ENCODE peak calls at places on chromosomes 6 and 20, in seven cellular contexts. One of them, this sample, is unnamed.

GRCh38 chr20:53346266-53346665 is 247.4 kb downstream of the ZNF217 start:
- DNase-seq in left ventricle myocardium inferior: no peak
- DNase-seq in fibroblast of lung: no peak
- DNase-seq in brain microvascular endothelial cell: peak
- DNase-seq in spleen: no peak
- DNase-seq in IMR-90: no peak
- DNase-seq in AG04450: no peak
- DNase-seq in this sample: no peak

GRCh38 chr6:90168693-90169131 is 127.9 kb downstream of the BACH2 start:
- DNase-seq in spleen: no peak
- DNase-seq in left ventricle myocardium inferior: no peak
- DNase-seq in fibroblast of lung: peak
- DNase-seq in IMR-90: peak
- DNase-seq in AG04450: peak
- DNase-seq in brain microvascular endothelial cell: peak
- DNase-seq in this sample: peak

GRCh38 chr20:12824353-12824752 is 184.4 kb upstream of the SPTLC3 start:
- DNase-seq in IMR-90: no peak
- DNase-seq in AG04450: no peak
- DNase-seq in fibroblast of lung: no peak
- DNase-seq in spleen: no peak
- DNase-seq in brain microvascular endothelial cell: no peak
- DNase-seq in left ventricle myocardium inferior: no peak
- DNase-seq in this sample: no peak

GRCh38 chr6:99146716-99147115 is 199.0 kb upstream of the FBXL4 start:
- DNase-seq in left ventricle myocardium inferior: no peak
- DNase-seq in IMR-90: no peak
- DNase-seq in spleen: no peak
- DNase-seq in fibroblast of lung: no peak
- DNase-seq in AG04450: no peak
- DNase-seq in brain microvascular endothelial cell: no peak
- DNase-seq in this sample: no peak

GRCh38 chr6:20085817-20086216 is 126.5 kb downstream of the MBOAT1 start:
- DNase-seq in left ventricle myocardium inferior: no peak
- DNase-seq in fibroblast of lung: no peak
- DNase-seq in AG04450: no peak
- DNase-seq in spleen: no peak
- DNase-seq in brain microvascular endothelial cell: no peak
- DNase-seq in IMR-90: no peak
- DNase-seq in this sample: no peak

GRCh38 chr20:20731945-20732296 is 19.5 kb upstream of the RALGAPA2 start:
- DNase-seq in AG04450: no peak
- DNase-seq in left ventricle myocardium inferior: no peak
- DNase-seq in brain microvascular endothelial cell: peak
- DNase-seq in IMR-90: no peak
- DNase-seq in spleen: no peak
- DNase-seq in fibroblast of lung: no peak
- DNase-seq in this sample: no peak

GRCh38 chr20:54362283-54362682 is 113.1 kb upstream of the DOK5 start:
- DNase-seq in fibroblast of lung: no peak
- DNase-seq in spleen: no peak
- DNase-seq in left ventricle myocardium inferior: no peak
- DNase-seq in AG04450: no peak
- DNase-seq in brain microvascular endothelial cell: no peak
- DNase-seq in IMR-90: no peak
- DNase-seq in this sample: no peak

GRCh38 chr6:81938014-81938761 is 185.7 kb upstream of the TENT5A start:
- DNase-seq in brain microvascular endothelial cell: peak
- DNase-seq in AG04450: peak
- DNase-seq in spleen: no peak
- DNase-seq in fibroblast of lung: peak
- DNase-seq in left ventricle myocardium inferior: no peak
- DNase-seq in IMR-90: peak
- DNase-seq in this sample: peak

GRCh38 chr6:32954983-32955802 is 2.3 kb upstream of the HLA-DMA start:
- DNase-seq in spleen: no peak
- DNase-seq in left ventricle myocardium inferior: no peak
- DNase-seq in fibroblast of lung: no peak
- DNase-seq in brain microvascular endothelial cell: no peak
- DNase-seq in AG04450: no peak
- DNase-seq in IMR-90: peak
- DNase-seq in this sample: no peak

GRCh38 chr6:109794201-109794926 is 103.3 kb downstream of the FIG4 start:
- DNase-seq in fibroblast of lung: peak
- DNase-seq in brain microvascular endothelial cell: peak
- DNase-seq in IMR-90: peak
- DNase-seq in left ventricle myocardium inferior: no peak
- DNase-seq in AG04450: no peak
- DNase-seq in spleen: no peak
- DNase-seq in this sample: no peak

GRCh38 chr6:34094474-34095135 is 51.3 kb downstream of the GRM4 start:
- DNase-seq in IMR-90: no peak
- DNase-seq in brain microvascular endothelial cell: no peak
- DNase-seq in AG04450: no peak
- DNase-seq in fibroblast of lung: no peak
- DNase-seq in spleen: no peak
- DNase-seq in left ventricle myocardium inferior: no peak
- DNase-seq in this sample: no peak

GRCh38 chr6:125564941-125565340 is 184.5 kb upstream of the HEY2 start:
- DNase-seq in fibroblast of lung: no peak
- DNase-seq in spleen: no peak
- DNase-seq in IMR-90: no peak
- DNase-seq in AG04450: no peak
- DNase-seq in brain microvascular endothelial cell: no peak
- DNase-seq in left ventricle myocardium inferior: no peak
- DNase-seq in this sample: no peak

GRCh38 chr20:34334654-34335407 is 28.2 kb upstream of the ITCH start:
- DNase-seq in AG04450: no peak
- DNase-seq in left ventricle myocardium inferior: no peak
- DNase-seq in brain microvascular endothelial cell: no peak
- DNase-seq in IMR-90: no peak
- DNase-seq in fibroblast of lung: no peak
- DNase-seq in spleen: no peak
- DNase-seq in this sample: no peak

GRCh38 chr6:45677381-45677992 is 299.8 kb upstream of the SUPT3H start:
- DNase-seq in IMR-90: peak
- DNase-seq in fibroblast of lung: peak
- DNase-seq in brain microvascular endothelial cell: peak
- DNase-seq in left ventricle myocardium inferior: peak
- DNase-seq in spleen: peak
- DNase-seq in AG04450: no peak
- DNase-seq in this sample: no peak

GRCh38 chr20:25233016-25233772 is 14.7 kb upstream of the PYGB start:
- DNase-seq in fibroblast of lung: peak
- DNase-seq in brain microvascular endothelial cell: peak
- DNase-seq in left ventricle myocardium inferior: peak
- DNase-seq in AG04450: no peak
- DNase-seq in IMR-90: peak
- DNase-seq in spleen: no peak
- DNase-seq in this sample: peak

GRCh38 chr6:114194362-114195343 is 148.2 kb downstream of the HS3ST5 start:
- DNase-seq in IMR-90: peak
- DNase-seq in left ventricle myocardium inferior: no peak
- DNase-seq in brain microvascular endothelial cell: peak
- DNase-seq in fibroblast of lung: peak
- DNase-seq in spleen: no peak
- DNase-seq in AG04450: no peak
- DNase-seq in this sample: peak

DNA sequence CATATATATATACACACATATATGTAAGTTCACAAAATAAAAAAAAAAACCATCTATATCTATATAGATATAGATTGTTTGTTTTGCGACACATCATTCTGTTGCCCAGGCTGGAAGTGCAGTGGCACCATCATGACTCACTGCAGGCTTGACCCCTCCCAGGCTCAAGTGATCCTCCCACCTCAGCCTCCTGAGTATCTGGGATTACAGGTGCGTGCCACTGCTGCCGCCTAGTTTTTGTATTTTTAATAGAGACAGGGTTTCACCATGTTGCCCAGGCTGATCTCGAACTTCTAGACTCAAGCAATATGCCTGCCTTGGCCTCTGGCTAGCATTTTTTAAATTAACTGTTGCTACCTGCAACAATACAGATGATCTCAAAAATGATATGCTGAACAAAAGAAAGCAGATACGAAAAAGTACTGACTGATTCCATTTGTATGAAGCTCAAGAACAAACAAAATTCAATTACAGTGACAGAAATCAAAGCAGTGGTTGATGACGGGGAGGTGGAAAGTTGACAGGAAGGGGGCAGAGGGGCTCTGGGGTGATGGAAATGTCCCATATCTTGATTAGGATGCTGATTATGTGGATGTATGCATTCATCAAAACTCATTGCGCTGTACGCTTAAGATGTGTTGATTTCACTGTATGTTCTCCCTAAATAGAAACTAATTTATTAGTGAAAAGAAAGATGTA is 49.6 kb downstream of the ATXN1 start:
- DNase-seq in spleen: no peak
- DNase-seq in AG04450: no peak
- DNase-seq in IMR-90: no peak
- DNase-seq in left ventricle myocardium inferior: no peak
- DNase-seq in brain microvascular endothelial cell: no peak
- DNase-seq in fibroblast of lung: no peak
- DNase-seq in this sample: no peak
- H3K4me3 ChIP-seq in spleen: no peak
- H3K4me3 ChIP-seq in AG04450: no peak
- H3K4me3 ChIP-seq in IMR-90: no peak
- H3K4me3 ChIP-seq in left ventricle myocardium inferior: no peak
- H3K4me3 ChIP-seq in brain microvascular endothelial cell: no peak
- H3K4me3 ChIP-seq in fibroblast of lung: no peak
- H3K4me3 ChIP-seq in this sample: no peak

DNA sequence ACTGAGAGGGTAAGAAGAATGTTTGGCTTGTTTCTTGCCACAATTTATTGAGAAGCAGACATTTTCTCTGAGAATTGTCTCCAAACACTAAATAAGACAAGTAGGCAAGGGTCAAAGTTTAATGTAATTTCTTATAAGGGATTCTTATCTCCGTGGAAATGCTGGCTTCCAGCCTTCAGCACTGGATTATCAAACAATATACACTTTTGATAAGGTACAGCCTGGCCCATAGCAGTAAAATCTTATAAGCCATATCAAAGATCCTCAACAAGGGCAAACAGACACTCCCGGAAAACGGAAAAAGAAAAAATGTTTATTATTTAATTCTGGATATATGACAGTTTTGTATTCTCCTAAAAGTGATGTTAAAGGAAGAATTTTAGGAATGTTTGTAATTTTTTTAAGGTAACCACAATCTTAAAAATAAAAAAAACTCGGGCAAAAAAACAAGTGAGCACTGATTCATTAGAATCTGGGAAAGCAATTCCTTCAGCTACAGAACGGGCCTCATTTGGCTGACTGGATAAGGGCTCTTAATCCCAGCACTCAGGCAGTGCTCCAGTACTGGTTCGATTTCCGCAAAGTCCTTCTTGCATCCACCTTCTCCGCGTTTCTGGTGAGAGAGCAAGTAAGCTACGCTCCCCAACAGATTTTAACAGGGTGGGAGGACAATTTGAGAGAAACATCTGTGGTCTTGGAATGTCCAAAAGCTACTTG is 18.4 kb upstream of the ZSCAN9 start:
- DNase-seq in fibroblast of lung: peak
- DNase-seq in brain microvascular endothelial cell: no peak
- DNase-seq in left ventricle myocardium inferior: no peak
- DNase-seq in spleen: no peak
- DNase-seq in IMR-90: peak
- DNase-seq in AG04450: no peak
- DNase-seq in this sample: no peak
- H3K4me3 ChIP-seq in fibroblast of lung: peak
- H3K4me3 ChIP-seq in brain microvascular endothelial cell: peak
- H3K4me3 ChIP-seq in left ventricle myocardium inferior: peak
- H3K4me3 ChIP-seq in spleen: no peak
- H3K4me3 ChIP-seq in IMR-90: peak
- H3K4me3 ChIP-seq in AG04450: no peak
- H3K4me3 ChIP-seq in this sample: peak

GRCh38 chr6:105021399-105021798 is 64.5 kb downstream of the LIN28B start:
- DNase-seq in fibroblast of lung: no peak
- DNase-seq in brain microvascular endothelial cell: no peak
- DNase-seq in AG04450: no peak
- DNase-seq in IMR-90: no peak
- DNase-seq in spleen: no peak
- DNase-seq in left ventricle myocardium inferior: no peak
- DNase-seq in this sample: no peak

GRCh38 chr6:105019285-105019684 is 62.4 kb downstream of the LIN28B start:
- DNase-seq in spleen: no peak
- DNase-seq in IMR-90: no peak
- DNase-seq in fibroblast of lung: no peak
- DNase-seq in AG04450: no peak
- DNase-seq in left ventricle myocardium inferior: no peak
- DNase-seq in brain microvascular endothelial cell: no peak
- DNase-seq in this sample: no peak

GRCh38 chr6:105014954-105015353 is 58.0 kb downstream of the LIN28B start:
- DNase-seq in left ventricle myocardium inferior: no peak
- DNase-seq in fibroblast of lung: no peak
- DNase-seq in AG04450: no peak
- DNase-seq in spleen: no peak
- DNase-seq in IMR-90: no peak
- DNase-seq in brain microvascular endothelial cell: no peak
- DNase-seq in this sample: no peak

GRCh38 chr6:105014448-105014847 is 57.5 kb downstream of the LIN28B start:
- DNase-seq in AG04450: no peak
- DNase-seq in IMR-90: no peak
- DNase-seq in spleen: no peak
- DNase-seq in left ventricle myocardium inferior: no peak
- DNase-seq in brain microvascular endothelial cell: no peak
- DNase-seq in fibroblast of lung: no peak
- DNase-seq in this sample: no peak

DNA sequence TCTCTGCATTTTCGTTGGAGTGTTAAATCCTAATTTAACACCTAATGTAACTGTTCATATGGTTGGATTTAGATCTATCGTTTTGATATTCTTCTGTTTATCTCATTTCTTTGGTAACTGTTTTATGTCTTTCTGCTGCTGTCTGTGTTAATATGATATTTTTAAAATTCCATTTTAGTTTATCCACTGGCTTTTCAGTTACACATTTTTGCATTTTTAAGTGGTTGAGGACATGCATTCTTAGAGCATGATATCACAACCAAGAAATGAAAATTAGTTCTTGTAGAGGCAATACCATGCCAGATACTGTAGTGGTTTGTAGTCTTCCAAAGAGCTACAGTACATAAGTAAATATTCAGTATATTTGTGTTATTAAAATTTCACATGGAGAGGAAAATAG is 58.6 kb downstream of the LIN28B start:
- DNase-seq in brain microvascular endothelial cell: no peak
- DNase-seq in left ventricle myocardium inferior: no peak
- DNase-seq in fibroblast of lung: peak
- DNase-seq in IMR-90: peak
- DNase-seq in AG04450: peak
- DNase-seq in spleen: no peak
- DNase-seq in this sample: peak
- H3K4me3 ChIP-seq in brain microvascular endothelial cell: no peak
- H3K4me3 ChIP-seq in left ventricle myocardium inferior: no peak
- H3K4me3 ChIP-seq in fibroblast of lung: no peak
- H3K4me3 ChIP-seq in IMR-90: no peak
- H3K4me3 ChIP-seq in AG04450: no peak
- H3K4me3 ChIP-seq in spleen: no peak
- H3K4me3 ChIP-seq in this sample: no peak

GRCh38 chr6:154509421-154510143 is 903 bp downstream of the CNKSR3 start:
- DNase-seq in fibroblast of lung: peak
- DNase-seq in brain microvascular endothelial cell: no peak
- DNase-seq in AG04450: no peak
- DNase-seq in spleen: peak
- DNase-seq in IMR-90: no peak
- DNase-seq in left ventricle myocardium inferior: peak
- DNase-seq in this sample: no peak
- H3K4me3 ChIP-seq in fibroblast of lung: peak
- H3K4me3 ChIP-seq in brain microvascular endothelial cell: peak
- H3K4me3 ChIP-seq in AG04450: peak
- H3K4me3 ChIP-seq in spleen: peak
- H3K4me3 ChIP-seq in IMR-90: peak
- H3K4me3 ChIP-seq in left ventricle myocardium inferior: peak
- H3K4me3 ChIP-seq in this sample: peak

GRCh38 chr20:57561356-57562279 is 708 bp downstream of the PCK1 start:
- DNase-seq in IMR-90: no peak
- DNase-seq in AG04450: no peak
- DNase-seq in left ventricle myocardium inferior: no peak
- DNase-seq in brain microvascular endothelial cell: no peak
- DNase-seq in fibroblast of lung: no peak
- DNase-seq in spleen: peak
- DNase-seq in this sample: no peak
- H3K4me3 ChIP-seq in IMR-90: no peak
- H3K4me3 ChIP-seq in AG04450: no peak
- H3K4me3 ChIP-seq in left ventricle myocardium inferior: no peak
- H3K4me3 ChIP-seq in brain microvascular endothelial cell: no peak
- H3K4me3 ChIP-seq in fibroblast of lung: no peak
- H3K4me3 ChIP-seq in spleen: no peak
- H3K4me3 ChIP-seq in this sample: no peak